ENCODE peak calls at places on chromosomes 11 and 22, in four cellular contexts. E is heart left ventricle, H is tibial nerve, F is HCT116. O is an unnamed sample.

GRCh38 chr22:29208879-29209623 is 3.4 kb downstream of the EMID1 start:
- DNase-seq in E (no peak), H (no peak), F (no peak), O (no peak)

GRCh38 chr11:133157180-133157579 is 375.1 kb downstream of the OPCML start:
- DNase-seq in E (no peak), H (no peak), F (no peak), O (no peak)

GRCh38 chr11:111414936-111415335 is 35.9 kb upstream of the POU2AF1 start:
- DNase-seq in E (no peak), H (no peak), F (no peak), O (no peak)

GRCh38 chr11:106585061-106585460 is 433.2 kb downstream of the GUCY1A2 start:
- DNase-seq in E (no peak), H (no peak), F (no peak), O (no peak)

GRCh38 chr11:109788969-109789490 is 304.2 kb upstream of the ZC3H12C start:
- DNase-seq in E (no peak), H (no peak), F (no peak), O (no peak)

GRCh38 chr11:62974848-62975522 is 9.8 kb downstream of the SLC22A6 start:
- DNase-seq in E (peak), H (no peak), F (peak), O (no peak)

GRCh38 chr11:115504279-115505158 is at the start of gene CADM1:
- DNase-seq in E (peak), H (peak), F (no peak), O (peak)

GRCh38 chr22:50157976-50158375 is 12.6 kb upstream of the PANX2 start:
- DNase-seq in E (no peak), H (no peak), F (no peak), O (no peak)

GRCh38 chr11:113481672-113482071 is 6.5 kb upstream of the DRD2 start:
- DNase-seq in E (no peak), H (no peak), F (no peak), O (no peak)

GRCh38 chr11:129580278-129580677 is 204.6 kb downstream of the BARX2 start:
- DNase-seq in E (no peak), H (no peak), F (no peak), O (no peak)

GRCh38 chr11:64725601-64726139 is 2.7 kb upstream of the NRXN2 start:
- DNase-seq in E (no peak), H (no peak), F (no peak), O (no peak)

GRCh38 chr11:45087761-45088160 is 58.7 kb upstream of the PRDM11 start:
- DNase-seq in E (no peak), H (no peak), F (no peak), O (no peak)

GRCh38 chr11:112087212-112087611 is 539 bp downstream of the SDHD start:
- DNase-seq in E (no peak), H (no peak), F (no peak), O (no peak)

GRCh38 chr22:20244744-20245576 is 23.2 kb downstream of the RTN4R start:
- DNase-seq in E (no peak), H (no peak), F (no peak), O (no peak)

GRCh38 chr11:94734563-94735275 is 33.4 kb upstream of the AMOTL1 start:
- DNase-seq in E (no peak), H (no peak), F (peak), O (no peak)

GRCh38 chr11:85815186-85815911 is 4.4 kb upstream of the SYTL2 start:
- DNase-seq in E (no peak), H (no peak), F (no peak), O (no peak)
- H3K4me3 ChIP-seq in E (no peak), H (no peak), F (no peak), O (no peak)

GRCh38 chr11:2189938-2190669 is 18.5 kb upstream of the TH start:
- DNase-seq in E (no peak), H (no peak), F (no peak), O (no peak)
- TF ChIP-seq POLR2A in E (no peak), H (no peak), F (no peak), O (no peak)

DNA sequence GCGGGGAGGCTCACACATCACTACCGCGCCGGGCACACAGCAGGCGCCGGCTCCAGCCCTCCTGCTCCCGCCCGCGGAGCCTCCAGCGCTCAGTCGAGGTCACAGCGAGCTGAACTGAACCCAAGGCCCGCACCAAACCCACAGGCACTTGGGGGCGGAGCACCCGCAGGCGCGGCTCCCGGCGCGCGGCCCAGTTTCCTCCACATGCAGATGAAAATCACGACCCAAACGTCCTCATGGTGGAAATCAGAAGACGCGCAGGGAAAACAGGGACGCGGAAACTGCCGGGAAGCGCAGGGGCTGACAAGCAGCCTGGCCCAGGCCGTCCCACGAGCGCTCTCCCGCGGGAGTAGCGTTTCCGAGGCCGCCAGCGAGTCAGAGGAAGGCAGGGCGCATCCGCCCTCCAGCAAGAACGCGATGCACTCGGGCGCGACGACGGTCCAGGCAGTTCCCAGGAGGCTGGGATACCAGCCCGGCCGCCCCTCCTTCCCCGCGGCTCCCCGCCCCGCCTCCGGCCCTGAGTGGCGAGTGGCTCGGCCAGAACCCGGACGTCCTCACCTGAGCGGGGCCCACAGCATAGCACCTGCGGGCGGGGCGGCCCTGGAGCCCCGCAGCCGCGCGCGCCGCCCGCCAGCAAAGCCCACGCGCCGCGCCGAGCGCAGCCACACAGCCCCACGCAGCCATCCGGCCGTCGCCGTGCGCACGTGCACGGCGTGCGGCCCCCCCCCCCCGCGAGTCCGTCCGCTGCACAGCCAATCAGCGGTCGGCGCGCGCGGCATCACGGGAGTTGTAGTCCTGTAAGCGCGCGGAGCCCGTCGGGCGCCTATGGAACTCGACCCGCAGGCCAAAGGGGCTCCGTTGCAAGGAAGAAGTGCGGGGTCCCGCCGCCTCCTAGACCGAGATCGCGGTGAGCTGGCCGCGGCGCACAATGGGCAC is at the start of gene HDHD5:
- DNase-seq in E (peak), H (peak), F (peak), O (peak)
- H3K4me3 ChIP-seq in E (peak), H (peak), F (peak), O (peak)

DNA sequence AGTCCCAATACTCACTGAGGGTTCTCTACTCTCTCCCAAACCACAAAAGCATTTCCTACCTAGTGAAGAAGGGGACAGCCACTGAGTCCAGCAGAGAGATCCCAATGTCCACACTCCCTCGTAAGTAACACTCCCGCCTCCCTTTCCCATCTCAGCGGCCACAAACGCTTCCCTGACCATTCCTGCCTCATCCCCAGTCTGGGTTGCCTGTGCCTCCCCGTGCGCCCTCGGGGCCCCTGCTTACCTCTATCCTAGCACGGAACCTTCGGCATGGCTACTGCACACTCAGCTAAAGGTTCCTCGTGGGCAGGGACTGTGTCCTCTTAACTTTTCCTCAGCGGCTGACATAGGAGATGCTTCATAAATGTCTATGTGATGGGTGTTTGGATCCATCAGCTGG is 1.5 kb downstream of the UPK2 start:
- DNase-seq in E (no peak), H (no peak), F (no peak), O (no peak)
- TF ChIP-seq POLR2A in E (no peak), H (no peak), F (no peak), O (no peak)

GRCh38 chr11:8267280-8267679 is 3.6 kb upstream of the LMO1 start:
- DNase-seq in E (no peak), H (no peak), F (no peak), O (peak)
- H3K4me3 ChIP-seq in E (no peak), H (no peak), F (no peak), O (no peak)

GRCh38 chr22:46085831-46086576 is 64.3 kb upstream of the PPARA start:
- DNase-seq in E (peak), H (no peak), F (peak), O (peak)

GRCh38 chr22:46083383-46084350 is 66.7 kb upstream of the PPARA start:
- DNase-seq in E (no peak), H (no peak), F (no peak), O (peak)

GRCh38 chr22:46086577-46087335 is 63.6 kb upstream of the PPARA start:
- DNase-seq in E (no peak), H (no peak), F (no peak), O (no peak)

GRCh38 chr22:46084376-46084775 is 66.0 kb upstream of the PPARA start:
- DNase-seq in E (no peak), H (no peak), F (no peak), O (no peak)

DNA sequence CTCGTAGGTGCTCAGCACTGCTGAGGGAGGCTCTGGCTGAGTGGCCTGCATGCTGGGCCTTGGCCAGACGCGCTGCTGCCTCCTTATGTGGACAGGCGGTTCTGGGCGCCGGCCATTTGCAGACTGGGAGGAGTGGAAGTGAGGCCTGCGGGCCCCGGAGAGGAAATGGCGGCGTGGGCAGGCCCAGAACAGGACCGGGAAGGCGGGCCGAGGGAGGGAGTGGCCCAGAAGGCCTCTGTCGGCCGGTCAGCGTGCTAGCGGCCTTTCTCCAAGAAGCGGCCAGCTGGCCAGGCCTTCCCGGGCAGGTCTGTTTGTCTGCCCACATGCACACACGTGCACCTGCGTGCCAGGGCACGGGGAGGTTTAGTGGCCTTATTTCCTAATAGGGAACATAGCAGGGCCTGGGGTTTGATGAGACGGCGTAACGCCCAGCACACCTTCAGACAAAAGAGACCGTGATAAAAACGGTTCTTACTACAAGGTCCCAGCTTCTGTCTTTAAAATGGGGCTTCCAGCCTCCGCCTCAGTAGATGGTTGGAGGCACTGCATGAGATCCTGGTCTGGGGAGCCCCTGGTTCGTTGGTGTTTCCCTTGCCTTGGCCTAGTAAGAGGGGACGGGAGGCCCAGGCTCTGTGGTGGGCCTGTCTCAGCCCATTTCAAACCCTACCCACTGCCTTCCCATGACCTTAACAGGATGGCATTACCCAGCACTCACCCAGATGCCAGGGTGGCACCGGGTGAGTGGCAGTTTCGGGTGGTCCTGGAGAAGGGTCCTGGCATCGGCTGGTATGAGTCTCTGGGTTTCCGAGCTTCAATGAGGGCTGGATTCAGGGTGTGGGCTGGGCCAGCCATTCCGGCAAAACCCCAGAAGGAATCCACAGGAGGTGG is 65.1 kb upstream of the PPARA start:
- DNase-seq in E (peak), H (peak), F (no peak), O (peak)
- TF ChIP-seq POLR2A in E (peak), H (no peak), F (no peak), O (peak)

GRCh38 chr11:10600570-10601248 is 32.2 kb upstream of the LYVE1 start:
- DNase-seq in E (no peak), H (no peak), F (no peak), O (no peak)

GRCh38 chr11:10602945-10603344 is 34.5 kb upstream of the LYVE1 start:
- DNase-seq in E (no peak), H (no peak), F (no peak), O (no peak)

GRCh38 chr11:10602366-10602765 is 33.9 kb upstream of the LYVE1 start:
- DNase-seq in E (no peak), H (no peak), F (no peak), O (no peak)

GRCh38 chr11:10603721-10604297 is 35.3 kb upstream of the LYVE1 start:
- DNase-seq in E (no peak), H (no peak), F (no peak), O (no peak)

GRCh38 chr11:10601722-10602281 is 33.3 kb upstream of the LYVE1 start:
- DNase-seq in E (no peak), H (no peak), F (no peak), O (no peak)
- H3K4me3 ChIP-seq in E (no peak), H (no peak), F (no peak), O (no peak)

GRCh38 chr22:22513619-22514018 is 5.1 kb upstream of the ZNF280B start:
- DNase-seq in E (no peak), H (no peak), F (no peak), O (no peak)

GRCh38 chr22:22506736-22507135 is 1.8 kb downstream of the ZNF280B start:
- DNase-seq in E (no peak), H (no peak), F (no peak), O (no peak)

GRCh38 chr22:22507743-22508273 is 734 bp downstream of the ZNF280B start:
- DNase-seq in E (no peak), H (no peak), F (no peak), O (no peak)

DNA sequence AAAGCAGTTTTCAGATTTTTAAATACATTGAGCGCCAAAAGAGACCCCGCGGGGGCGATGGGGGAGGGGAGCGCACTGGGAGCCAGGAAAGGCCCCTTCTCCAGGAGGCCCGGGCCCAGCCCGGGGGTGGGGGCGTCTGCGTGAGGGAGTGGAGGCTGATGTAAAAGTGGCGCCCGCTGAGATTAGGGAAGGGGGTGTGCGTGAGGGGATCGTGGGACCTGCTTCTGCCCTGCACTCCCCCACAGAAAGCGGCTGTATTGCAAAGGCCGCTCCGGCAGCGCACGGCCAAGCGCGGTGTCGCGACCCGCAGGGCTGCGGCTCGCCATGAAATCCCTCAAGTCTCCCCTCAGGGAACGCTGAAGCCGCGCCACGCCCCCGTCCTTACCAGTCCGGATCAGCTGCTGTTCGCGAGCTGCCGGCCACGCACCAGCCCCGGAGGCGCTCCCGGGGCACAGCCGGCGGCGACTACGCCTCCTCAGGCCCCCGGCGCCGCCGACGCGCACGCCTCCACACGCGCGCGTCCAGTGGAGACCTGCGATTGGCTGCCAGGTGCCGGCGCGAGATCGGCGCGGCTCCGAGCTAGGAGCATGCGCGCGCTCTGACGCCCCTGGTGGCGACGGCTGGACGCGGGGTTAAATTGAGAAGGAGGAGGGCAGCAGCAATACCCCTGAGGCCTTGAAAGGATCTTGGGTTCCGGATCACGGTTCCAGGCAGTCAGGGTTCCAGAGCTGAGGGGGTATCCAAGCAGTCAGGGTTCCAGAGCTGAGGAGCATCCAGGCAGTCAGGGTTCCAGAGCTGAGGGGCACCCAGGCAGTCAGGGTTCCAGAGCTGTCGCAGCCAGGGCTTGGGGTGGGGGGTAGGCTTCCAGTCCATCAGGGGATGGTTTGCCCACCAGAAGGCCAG is at the start of gene ZNF280B:
- DNase-seq in E (peak), H (no peak), F (peak), O (peak)
- TF ChIP-seq POLR2A in E (no peak), H (no peak), F (no peak), O (peak)

O was measured in uterus.